ENCODE peak calls at places on chromosomes 12 and 14, in five cellular contexts. S, D, B, M and N are unnamed samples.

GRCh38 chr12:68896881-68897540 is 36.0 kb downstream of the CPM start:
- DNase-seq in B (no peak), D (no peak), S (no peak), M (no peak), N (no peak)

GRCh38 chr14:23518716-23519115 is 32.8 kb downstream of the ZFHX2 start:
- DNase-seq in S (no peak), M (no peak), D (no peak), B (no peak), N (peak)

GRCh38 chr14:36805116-36805515 is 143.5 kb downstream of the PAX9 start:
- DNase-seq in B (no peak), M (no peak), S (no peak), D (no peak), N (no peak)

GRCh38 chr14:90654831-90655276 is 161.4 kb downstream of the TTC7B start:
- DNase-seq in D (no peak), M (no peak), S (no peak), B (no peak), N (no peak)

GRCh38 chr14:100905166-100905565 is 1.6 kb upstream of the RTL1 start:
- DNase-seq in B (no peak), M (no peak), S (no peak), D (no peak), N (no peak)

GRCh38 chr12:119589634-119590033 is 3.9 kb upstream of the TMEM233 start:
- DNase-seq in M (no peak), D (no peak), B (no peak), S (no peak), N (no peak)

GRCh38 chr14:61280092-61280525 is 1.0 kb downstream of the TMEM30B start:
- DNase-seq in B (peak), S (no peak), M (no peak), D (peak), N (no peak)

GRCh38 chr14:54166049-54166950 is 209.7 kb upstream of the BMP4 start:
- DNase-seq in M (no peak), S (no peak), D (no peak), B (no peak), N (no peak)

GRCh38 chr14:70514168-70515069 is 20.4 kb downstream of the ADAM20 start:
- DNase-seq in M (no peak), B (no peak), D (no peak), S (no peak), N (no peak)

GRCh38 chr12:51836012-51836832 is 12.3 kb downstream of the FIGNL2 start:
- DNase-seq in M (no peak), D (no peak), B (no peak), S (no peak), N (no peak)

GRCh38 chr14:104223810-104224515 is 85.6 kb downstream of the KIF26A start:
- DNase-seq in B (no peak), S (no peak), M (no peak), D (no peak), N (no peak)

GRCh38 chr14:29857545-29857944 is 70.1 kb downstream of the PRKD1 start:
- DNase-seq in M (no peak), B (no peak), S (no peak), D (no peak), N (no peak)

GRCh38 chr14:75417674-75418073 is 10.1 kb upstream of the JDP2 start:
- DNase-seq in M (no peak), D (no peak), B (no peak), S (no peak), N (no peak)

GRCh38 chr14:65704850-65705249 is 292.3 kb downstream of the FUT8 start:
- DNase-seq in D (no peak), S (no peak), M (no peak), B (no peak), N (no peak)

GRCh38 chr12:123733243-123733642 is 21.1 kb downstream of the ATP6V0A2 start:
- DNase-seq in D (no peak), M (no peak), S (no peak), B (no peak), N (no peak)

GRCh38 chr14:66306101-66306500 is 180.1 kb upstream of the CCDC196 start:
- DNase-seq in S (no peak), D (no peak), B (no peak), M (no peak), N (no peak)

GRCh38 chr12:124829008-124829707 is 34.5 kb downstream of the SCARB1 start:
- DNase-seq in B (no peak), M (no peak), D (no peak), S (no peak), N (no peak)

GRCh38 chr14:69088523-69089445 is 64.1 kb downstream of the DCAF5 start:
- DNase-seq in S (no peak), B (no peak), M (no peak), D (no peak), N (no peak)

GRCh38 chr12:3048540-3048939 is 28.6 kb upstream of the TSPAN9 start:
- DNase-seq in B (no peak), D (no peak), M (no peak), S (no peak), N (no peak)

GRCh38 chr14:100470523-100470897 is 116.7 kb downstream of the BEGAIN start:
- DNase-seq in S (no peak), M (no peak), B (no peak), D (no peak), N (no peak)

GRCh38 chr12:131046813-131047788 is 93.4 kb downstream of the ADGRD1 start:
- DNase-seq in D (peak), S (no peak), M (peak), B (no peak), N (no peak)

GRCh38 chr14:68283378-68284123 is 464.0 kb downstream of the RAD51B start:
- DNase-seq in B (peak), S (peak), M (peak), D (no peak), N (no peak)

GRCh38 chr12:70070494-70071007 is 172.7 kb upstream of the CNOT2 start:
- DNase-seq in M (no peak), D (no peak), B (no peak), S (no peak), N (no peak)

GRCh38 chr14:52355016-52355430 is 40.9 kb downstream of the PTGER2 start:
- DNase-seq in S (no peak), B (no peak), D (no peak), M (no peak), N (no peak)

GRCh38 chr12:93684716-93685115 is 7.5 kb downstream of the CRADD start:
- DNase-seq in S (no peak), M (no peak), B (no peak), D (no peak), N (no peak)

GRCh38 chr12:96212456-96213375 is 18.5 kb downstream of the ELK3 start:
- DNase-seq in S (no peak), M (no peak), B (no peak), D (no peak), N (peak)

GRCh38 chr14:32311294-32312009 is 17.6 kb upstream of the AKAP6 start:
- DNase-seq in D (no peak), M (no peak), B (no peak), S (no peak), N (no peak)

GRCh38 chr12:127677537-127678131 is 589.3 kb upstream of the TMEM132C start:
- DNase-seq in S (peak), M (peak), D (peak), B (peak), N (peak)